ENCODE peak calls at places on chromosomes 12 and 14, in ten cellular contexts. One of them, this sample, is unnamed. For H3K4me1, the result is how much of the 10 kb centered on the place peaks cover.

GRCh38 chr12:98909749-98910148 is 264.7 kb downstream of the APAF1 start:
- DNase-seq in uterus: no peak
- DNase-seq in HepG2: no peak
- DNase-seq in esophagus squamous epithelium: no peak
- DNase-seq in left ventricle myocardium inferior: no peak
- DNase-seq in A549: no peak
- DNase-seq in upper lobe of right lung: no peak
- DNase-seq in ovary: no peak
- DNase-seq in heart right ventricle: no peak
- DNase-seq in fibroblast of lung: no peak
- DNase-seq in this sample: no peak

GRCh38 chr12:91276529-91276928 is 93.9 kb upstream of the DCN start:
- DNase-seq in heart right ventricle: no peak
- DNase-seq in A549: no peak
- DNase-seq in uterus: no peak
- DNase-seq in left ventricle myocardium inferior: no peak
- DNase-seq in HepG2: no peak
- DNase-seq in upper lobe of right lung: no peak
- DNase-seq in fibroblast of lung: no peak
- DNase-seq in ovary: no peak
- DNase-seq in esophagus squamous epithelium: no peak
- DNase-seq in this sample: no peak

GRCh38 chr12:8699714-8700113 is 1.9 kb downstream of the RIMKLB start:
- DNase-seq in left ventricle myocardium inferior: no peak
- DNase-seq in esophagus squamous epithelium: no peak
- DNase-seq in upper lobe of right lung: no peak
- DNase-seq in HepG2: no peak
- DNase-seq in A549: no peak
- DNase-seq in ovary: no peak
- DNase-seq in heart right ventricle: no peak
- DNase-seq in fibroblast of lung: no peak
- DNase-seq in uterus: no peak
- DNase-seq in this sample: no peak

GRCh38 chr12:29066061-29066588 is 83.0 kb upstream of the FAR2 start:
- DNase-seq in uterus: no peak
- DNase-seq in upper lobe of right lung: no peak
- DNase-seq in heart right ventricle: no peak
- DNase-seq in ovary: no peak
- DNase-seq in fibroblast of lung: peak
- DNase-seq in HepG2: no peak
- DNase-seq in esophagus squamous epithelium: no peak
- DNase-seq in left ventricle myocardium inferior: no peak
- DNase-seq in A549: no peak
- DNase-seq in this sample: no peak

GRCh38 chr12:46124848-46125619 is 134.7 kb upstream of the SCAF11 start:
- DNase-seq in uterus: peak
- DNase-seq in upper lobe of right lung: no peak
- DNase-seq in HepG2: peak
- DNase-seq in fibroblast of lung: peak
- DNase-seq in left ventricle myocardium inferior: no peak
- DNase-seq in esophagus squamous epithelium: no peak
- DNase-seq in A549: peak
- DNase-seq in heart right ventricle: no peak
- DNase-seq in ovary: peak
- DNase-seq in this sample: no peak

GRCh38 chr12:15721716-15722115 is 67.5 kb downstream of the EPS8 start:
- DNase-seq in fibroblast of lung: peak
- DNase-seq in upper lobe of right lung: no peak
- DNase-seq in A549: no peak
- DNase-seq in uterus: no peak
- DNase-seq in esophagus squamous epithelium: no peak
- DNase-seq in HepG2: no peak
- DNase-seq in heart right ventricle: no peak
- DNase-seq in left ventricle myocardium inferior: no peak
- DNase-seq in ovary: no peak
- DNase-seq in this sample: no peak

GRCh38 chr12:452667-453210 is 7.0 kb upstream of the B4GALNT3 start:
- DNase-seq in ovary: no peak
- DNase-seq in left ventricle myocardium inferior: no peak
- DNase-seq in heart right ventricle: peak
- DNase-seq in esophagus squamous epithelium: no peak
- DNase-seq in uterus: no peak
- DNase-seq in upper lobe of right lung: peak
- DNase-seq in A549: no peak
- DNase-seq in fibroblast of lung: no peak
- DNase-seq in HepG2: no peak
- DNase-seq in this sample: no peak

GRCh38 chr12:23945249-23945648 is 4.2 kb downstream of the SOX5 start:
- DNase-seq in HepG2: no peak
- DNase-seq in heart right ventricle: no peak
- DNase-seq in A549: no peak
- DNase-seq in fibroblast of lung: no peak
- DNase-seq in left ventricle myocardium inferior: no peak
- DNase-seq in esophagus squamous epithelium: no peak
- DNase-seq in ovary: no peak
- DNase-seq in upper lobe of right lung: no peak
- DNase-seq in uterus: no peak
- DNase-seq in this sample: no peak

GRCh38 chr12:20807192-20808080 is 3.1 kb upstream of the SLCO1B3 start:
- DNase-seq in uterus: no peak
- DNase-seq in esophagus squamous epithelium: no peak
- DNase-seq in A549: no peak
- DNase-seq in HepG2: no peak
- DNase-seq in fibroblast of lung: no peak
- DNase-seq in heart right ventricle: peak
- DNase-seq in ovary: no peak
- DNase-seq in left ventricle myocardium inferior: no peak
- DNase-seq in upper lobe of right lung: no peak
- DNase-seq in this sample: no peak

GRCh38 chr14:41604793-41605534 is 1.7 kb upstream of the LRFN5 start:
- DNase-seq in A549: no peak
- DNase-seq in upper lobe of right lung: peak
- DNase-seq in left ventricle myocardium inferior: peak
- DNase-seq in HepG2: no peak
- DNase-seq in ovary: peak
- DNase-seq in esophagus squamous epithelium: no peak
- DNase-seq in uterus: peak
- DNase-seq in fibroblast of lung: peak
- DNase-seq in heart right ventricle: peak
- DNase-seq in this sample: no peak

GRCh38 chr12:68462799-68463198 is 130.6 kb upstream of the MDM1 start:
- DNase-seq in left ventricle myocardium inferior: no peak
- DNase-seq in esophagus squamous epithelium: no peak
- DNase-seq in ovary: no peak
- DNase-seq in upper lobe of right lung: no peak
- DNase-seq in HepG2: no peak
- DNase-seq in uterus: no peak
- DNase-seq in heart right ventricle: no peak
- DNase-seq in fibroblast of lung: no peak
- DNase-seq in A549: no peak
- DNase-seq in this sample: no peak

GRCh38 chr12:43462741-43463140 is 89.3 kb downstream of the ADAMTS20 start:
- DNase-seq in left ventricle myocardium inferior: no peak
- DNase-seq in uterus: no peak
- DNase-seq in upper lobe of right lung: no peak
- DNase-seq in fibroblast of lung: no peak
- DNase-seq in ovary: no peak
- DNase-seq in HepG2: no peak
- DNase-seq in esophagus squamous epithelium: no peak
- DNase-seq in A549: no peak
- DNase-seq in heart right ventricle: no peak
- DNase-seq in this sample: no peak

GRCh38 chr12:87234898-87235297 is 794.3 kb downstream of the C12orf50 start:
- DNase-seq in esophagus squamous epithelium: no peak
- DNase-seq in upper lobe of right lung: no peak
- DNase-seq in ovary: no peak
- DNase-seq in fibroblast of lung: no peak
- DNase-seq in HepG2: no peak
- DNase-seq in left ventricle myocardium inferior: no peak
- DNase-seq in A549: no peak
- DNase-seq in heart right ventricle: no peak
- DNase-seq in uterus: no peak
- DNase-seq in this sample: no peak

GRCh38 chr12:116441292-116441691 is 117.9 kb upstream of the MAP1LC3B2 start:
- DNase-seq in A549: no peak
- DNase-seq in esophagus squamous epithelium: no peak
- DNase-seq in uterus: no peak
- DNase-seq in upper lobe of right lung: peak
- DNase-seq in heart right ventricle: no peak
- DNase-seq in left ventricle myocardium inferior: no peak
- DNase-seq in HepG2: no peak
- DNase-seq in fibroblast of lung: no peak
- DNase-seq in ovary: no peak
- DNase-seq in this sample: no peak

GRCh38 chr12:26795899-26796298 is 37.1 kb downstream of the ITPR2 start:
- DNase-seq in left ventricle myocardium inferior: no peak
- DNase-seq in upper lobe of right lung: no peak
- DNase-seq in ovary: no peak
- DNase-seq in uterus: no peak
- DNase-seq in esophagus squamous epithelium: no peak
- DNase-seq in A549: no peak
- DNase-seq in heart right ventricle: no peak
- DNase-seq in fibroblast of lung: no peak
- DNase-seq in HepG2: no peak
- DNase-seq in this sample: no peak

GRCh38 chr12:39061576-39061975 is 156.2 kb upstream of the CPNE8 start:
- DNase-seq in uterus: no peak
- DNase-seq in heart right ventricle: no peak
- DNase-seq in esophagus squamous epithelium: no peak
- DNase-seq in HepG2: no peak
- DNase-seq in left ventricle myocardium inferior: no peak
- DNase-seq in upper lobe of right lung: no peak
- DNase-seq in A549: no peak
- DNase-seq in ovary: no peak
- DNase-seq in fibroblast of lung: no peak
- DNase-seq in this sample: no peak

GRCh38 chr12:54040148-54040494 is 7.3 kb downstream of the HOXC5 start:
- DNase-seq in uterus: no peak
- DNase-seq in left ventricle myocardium inferior: no peak
- DNase-seq in ovary: peak
- DNase-seq in esophagus squamous epithelium: no peak
- DNase-seq in HepG2: no peak
- DNase-seq in A549: peak
- DNase-seq in upper lobe of right lung: no peak
- DNase-seq in fibroblast of lung: no peak
- DNase-seq in heart right ventricle: no peak
- DNase-seq in this sample: no peak

GRCh38 chr14:106556665-106557289 is 1030.4 kb downstream of the TMEM121 start:
- DNase-seq in fibroblast of lung: no peak
- DNase-seq in upper lobe of right lung: peak
- DNase-seq in ovary: no peak
- DNase-seq in HepG2: peak
- DNase-seq in heart right ventricle: peak
- DNase-seq in left ventricle myocardium inferior: no peak
- DNase-seq in A549: peak
- DNase-seq in esophagus squamous epithelium: no peak
- DNase-seq in uterus: no peak
- DNase-seq in this sample: no peak
- TF ChIP-seq CTCF in fibroblast of lung: peak
- TF ChIP-seq CTCF in upper lobe of right lung: peak
- TF ChIP-seq CTCF in ovary: no peak
- TF ChIP-seq CTCF in HepG2: peak
- TF ChIP-seq CTCF in heart right ventricle: peak
- TF ChIP-seq CTCF in left ventricle myocardium inferior: peak
- TF ChIP-seq CTCF in A549: no peak
- TF ChIP-seq CTCF in esophagus squamous epithelium: no peak
- TF ChIP-seq CTCF in uterus: no peak
- TF ChIP-seq CTCF in this sample: peak

GRCh38 chr14:59362533-59362932 is 102.6 kb downstream of the GPR135 start:
- DNase-seq in fibroblast of lung: peak
- DNase-seq in ovary: no peak
- DNase-seq in upper lobe of right lung: no peak
- DNase-seq in left ventricle myocardium inferior: no peak
- DNase-seq in A549: no peak
- DNase-seq in heart right ventricle: no peak
- DNase-seq in HepG2: no peak
- DNase-seq in esophagus squamous epithelium: no peak
- DNase-seq in uterus: no peak
- DNase-seq in this sample: no peak
- H3K4me1 ChIP-seq in fibroblast of lung: under half
- H3K4me1 ChIP-seq in ovary: under half
- H3K4me1 ChIP-seq in upper lobe of right lung: under half
- H3K4me1 ChIP-seq in left ventricle myocardium inferior: half or more
- H3K4me1 ChIP-seq in A549: half or more
- H3K4me1 ChIP-seq in heart right ventricle: half or more
- H3K4me1 ChIP-seq in HepG2: under half
- H3K4me1 ChIP-seq in esophagus squamous epithelium: half or more
- H3K4me1 ChIP-seq in uterus: under half
- H3K4me1 ChIP-seq in this sample: half or more

DNA sequence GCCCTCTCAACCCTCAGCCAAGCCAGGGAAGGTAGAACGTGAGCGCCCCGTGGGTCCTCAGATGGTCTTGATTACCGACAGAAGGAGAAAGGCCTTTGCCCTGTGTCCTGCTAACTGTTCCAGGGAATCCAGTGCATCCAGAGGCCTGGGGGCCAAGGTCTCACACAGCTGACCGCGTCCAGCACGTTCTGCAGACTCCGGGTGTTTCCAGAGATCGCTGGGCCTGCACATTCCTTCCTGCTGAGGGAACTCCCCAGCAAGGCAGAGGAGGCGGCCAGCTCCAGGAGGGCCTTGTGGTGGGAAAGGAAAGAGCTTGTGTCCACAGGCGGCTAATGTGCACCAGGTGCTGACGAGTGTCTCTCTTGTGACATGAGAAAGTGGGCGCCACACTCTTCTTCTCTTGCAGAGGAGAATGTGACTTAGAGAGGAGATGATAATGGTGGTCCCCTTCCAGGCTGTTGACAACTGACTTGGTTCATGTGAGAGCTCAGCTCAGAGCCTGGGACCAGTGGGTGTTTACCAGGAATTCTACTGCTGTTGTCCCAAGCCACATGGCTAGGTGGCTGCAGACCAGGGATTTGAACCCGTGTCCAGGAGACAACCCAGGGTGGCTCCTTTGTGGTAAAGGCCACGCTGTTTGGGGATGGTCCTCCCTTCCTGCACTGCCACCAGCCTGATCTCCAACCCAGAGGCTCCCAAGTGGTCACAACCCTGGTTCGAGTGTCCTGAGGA is 46.8 kb upstream of the DLK1 start:
- DNase-seq in ovary: peak
- DNase-seq in uterus: peak
- DNase-seq in A549: no peak
- DNase-seq in left ventricle myocardium inferior: peak
- DNase-seq in upper lobe of right lung: no peak
- DNase-seq in heart right ventricle: peak
- DNase-seq in esophagus squamous epithelium: no peak
- DNase-seq in fibroblast of lung: peak
- DNase-seq in HepG2: peak
- DNase-seq in this sample: no peak
- TF ChIP-seq CTCF in ovary: peak
- TF ChIP-seq CTCF in uterus: no peak
- TF ChIP-seq CTCF in A549: no peak
- TF ChIP-seq CTCF in left ventricle myocardium inferior: no peak
- TF ChIP-seq CTCF in upper lobe of right lung: no peak
- TF ChIP-seq CTCF in heart right ventricle: no peak
- TF ChIP-seq CTCF in esophagus squamous epithelium: no peak
- TF ChIP-seq CTCF in fibroblast of lung: peak
- TF ChIP-seq CTCF in HepG2: peak
- TF ChIP-seq CTCF in this sample: no peak

DNA sequence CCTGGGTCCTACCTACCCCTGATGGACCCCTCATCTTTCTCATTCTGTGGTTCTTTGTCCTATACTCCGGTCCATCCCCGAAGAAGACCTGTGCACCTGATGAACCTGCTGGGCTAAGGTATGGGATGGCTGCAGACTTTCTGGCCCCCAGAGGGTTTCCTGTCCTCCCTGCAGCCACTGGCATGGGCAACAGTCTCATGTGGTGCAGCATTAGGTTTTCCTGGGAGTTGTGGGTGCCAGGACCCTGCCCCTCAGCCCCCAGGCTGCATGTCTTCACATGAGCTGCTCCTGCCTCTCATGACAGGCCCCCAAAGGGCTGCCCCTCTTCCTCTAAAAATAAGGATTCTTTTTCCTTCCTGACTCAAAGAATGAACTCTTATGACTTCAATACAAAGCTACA is 72.3 kb upstream of the GPR68 start:
- DNase-seq in A549: no peak
- DNase-seq in ovary: no peak
- DNase-seq in esophagus squamous epithelium: no peak
- DNase-seq in left ventricle myocardium inferior: no peak
- DNase-seq in fibroblast of lung: no peak
- DNase-seq in upper lobe of right lung: no peak
- DNase-seq in uterus: no peak
- DNase-seq in HepG2: no peak
- DNase-seq in heart right ventricle: no peak
- DNase-seq in this sample: no peak
- H3K4me1 ChIP-seq in A549: under half
- H3K4me1 ChIP-seq in ovary: under half
- H3K4me1 ChIP-seq in esophagus squamous epithelium: under half
- H3K4me1 ChIP-seq in left ventricle myocardium inferior: under half
- H3K4me1 ChIP-seq in fibroblast of lung: under half
- H3K4me1 ChIP-seq in upper lobe of right lung: under half
- H3K4me1 ChIP-seq in uterus: under half
- H3K4me1 ChIP-seq in HepG2: under half
- H3K4me1 ChIP-seq in heart right ventricle: under half
- H3K4me1 ChIP-seq in this sample: under half

This sample was measured in RWPE2.